ENCODE peak calls at places on chromosome 3, in five cellular contexts. T is posterior cingulate gyrus; K is natural killer cell treated with Interleukin-12 subunit alpha and Interleukin-12 subunit beta and Interleukin-15 and Interleukin-18, amount 100 ng/mL, for 72 hours; V is epithelial cell of esophagus; Z is adipocyte. I is an unnamed sample.

GRCh38 chr3:170584585-170585007 is 1.3 kb downstream of the SLC7A14 start:
- DNase-seq in T (peak), K (no peak), V (peak), Z (peak), I (peak)

GRCh38 chr3:9066141-9066540 is 102.9 kb upstream of the RAD18 start:
- DNase-seq in T (no peak), K (no peak), V (no peak), Z (peak), I (no peak)

GRCh38 chr3:105965384-105965783 is 96.6 kb upstream of the CBLB start:
- DNase-seq in T (no peak), K (no peak), V (no peak), Z (peak), I (no peak)

GRCh38 chr3:144055604-144056003 is 84.0 kb downstream of the DIPK2A start:
- DNase-seq in T (no peak), K (no peak), V (peak), Z (peak), I (no peak)

GRCh38 chr3:61250784-61251173 is 473 bp downstream of the FHIT start:
- DNase-seq in T (peak), K (no peak), V (peak), Z (peak), I (no peak)

GRCh38 chr3:69696365-69696764 is 42.9 kb upstream of the MITF start:
- DNase-seq in T (no peak), K (no peak), V (no peak), Z (no peak), I (no peak)

GRCh38 chr3:188270423-188270972 is 116.5 kb downstream of the LPP start:
- DNase-seq in T (no peak), K (no peak), V (peak), Z (peak), I (no peak)

GRCh38 chr3:17041009-17041408 is 156.3 kb downstream of the PLCL2 start:
- DNase-seq in T (no peak), K (no peak), V (no peak), Z (no peak), I (no peak)

GRCh38 chr3:126114406-126115386 is 30.8 kb upstream of the SLC41A3 start:
- DNase-seq in T (peak), K (peak), V (no peak), Z (no peak), I (no peak)

GRCh38 chr3:63015614-63016016 is 140.4 kb upstream of the CADPS start:
- DNase-seq in T (no peak), K (no peak), V (no peak), Z (no peak), I (no peak)

I was measured in T-helper 9 cell.